ENCODE peak calls at places on chromosome 11, in ten cellular contexts. One of them, this sample, is unnamed.

GRCh38 chr11:20158597-20159257 is 1.5 kb downstream of the DBX1 start:
- DNase-seq in thyroid gland: peak
- DNase-seq in AG04449: no peak
- DNase-seq in fibroblast of mammary gland: peak
- DNase-seq in NCI-H1930: no peak
- DNase-seq in stimulated activated CD4-positive, alpha-beta T cell treated with anti-CD3 and anti-CD28 coated beads, Interleukin-12 subunit alpha, Interleukin-12 subunit beta, amount 100 ng/mL, for 48 hours: no peak
- DNase-seq in NCI-H524: no peak
- DNase-seq in HS-27A: no peak
- DNase-seq in mucosa of gallbladder: peak
- DNase-seq in CD4-positive, CD25-positive, alpha-beta regulatory T cell: no peak
- DNase-seq in this sample: peak

GRCh38 chr11:65871811-65872548 is 620 bp downstream of the EFEMP2 start:
- DNase-seq in thyroid gland: peak
- DNase-seq in AG04449: no peak
- DNase-seq in fibroblast of mammary gland: no peak
- DNase-seq in NCI-H1930: no peak
- DNase-seq in stimulated activated CD4-positive, alpha-beta T cell treated with anti-CD3 and anti-CD28 coated beads, Interleukin-12 subunit alpha, Interleukin-12 subunit beta, amount 100 ng/mL, for 48 hours: no peak
- DNase-seq in NCI-H524: no peak
- DNase-seq in HS-27A: no peak
- DNase-seq in mucosa of gallbladder: no peak
- DNase-seq in CD4-positive, CD25-positive, alpha-beta regulatory T cell: no peak
- DNase-seq in this sample: peak

GRCh38 chr11:20355221-20356219 is 8.0 kb upstream of the HTATIP2 start:
- DNase-seq in thyroid gland: peak
- DNase-seq in AG04449: no peak
- DNase-seq in fibroblast of mammary gland: peak
- DNase-seq in NCI-H1930: no peak
- DNase-seq in stimulated activated CD4-positive, alpha-beta T cell treated with anti-CD3 and anti-CD28 coated beads, Interleukin-12 subunit alpha, Interleukin-12 subunit beta, amount 100 ng/mL, for 48 hours: peak
- DNase-seq in NCI-H524: peak
- DNase-seq in HS-27A: no peak
- DNase-seq in mucosa of gallbladder: peak
- DNase-seq in CD4-positive, CD25-positive, alpha-beta regulatory T cell: no peak
- DNase-seq in this sample: no peak

GRCh38 chr11:34620820-34621792 is at the start of gene EHF:
- DNase-seq in thyroid gland: no peak
- DNase-seq in AG04449: no peak
- DNase-seq in fibroblast of mammary gland: no peak
- DNase-seq in NCI-H1930: no peak
- DNase-seq in stimulated activated CD4-positive, alpha-beta T cell treated with anti-CD3 and anti-CD28 coated beads, Interleukin-12 subunit alpha, Interleukin-12 subunit beta, amount 100 ng/mL, for 48 hours: no peak
- DNase-seq in NCI-H524: no peak
- DNase-seq in HS-27A: no peak
- DNase-seq in mucosa of gallbladder: peak
- DNase-seq in CD4-positive, CD25-positive, alpha-beta regulatory T cell: no peak
- DNase-seq in this sample: no peak

GRCh38 chr11:3213659-3214419 is 4.8 kb downstream of the MRGPRG start:
- DNase-seq in thyroid gland: no peak
- DNase-seq in AG04449: no peak
- DNase-seq in fibroblast of mammary gland: no peak
- DNase-seq in NCI-H1930: no peak
- DNase-seq in stimulated activated CD4-positive, alpha-beta T cell treated with anti-CD3 and anti-CD28 coated beads, Interleukin-12 subunit alpha, Interleukin-12 subunit beta, amount 100 ng/mL, for 48 hours: no peak
- DNase-seq in NCI-H524: no peak
- DNase-seq in HS-27A: no peak
- DNase-seq in mucosa of gallbladder: no peak
- DNase-seq in CD4-positive, CD25-positive, alpha-beta regulatory T cell: no peak
- DNase-seq in this sample: no peak

GRCh38 chr11:55707029-55707428 is 45.0 kb downstream of the OR4C6 start:
- DNase-seq in thyroid gland: no peak
- DNase-seq in AG04449: peak
- DNase-seq in fibroblast of mammary gland: peak
- DNase-seq in NCI-H1930: peak
- DNase-seq in stimulated activated CD4-positive, alpha-beta T cell treated with anti-CD3 and anti-CD28 coated beads, Interleukin-12 subunit alpha, Interleukin-12 subunit beta, amount 100 ng/mL, for 48 hours: no peak
- DNase-seq in NCI-H524: no peak
- DNase-seq in HS-27A: no peak
- DNase-seq in mucosa of gallbladder: no peak
- DNase-seq in CD4-positive, CD25-positive, alpha-beta regulatory T cell: no peak
- DNase-seq in this sample: no peak

GRCh38 chr11:117999354-117999993 is 13.3 kb downstream of the IL10RA start:
- DNase-seq in thyroid gland: no peak
- DNase-seq in AG04449: no peak
- DNase-seq in fibroblast of mammary gland: no peak
- DNase-seq in NCI-H1930: no peak
- DNase-seq in stimulated activated CD4-positive, alpha-beta T cell treated with anti-CD3 and anti-CD28 coated beads, Interleukin-12 subunit alpha, Interleukin-12 subunit beta, amount 100 ng/mL, for 48 hours: no peak
- DNase-seq in NCI-H524: no peak
- DNase-seq in HS-27A: no peak
- DNase-seq in mucosa of gallbladder: no peak
- DNase-seq in CD4-positive, CD25-positive, alpha-beta regulatory T cell: no peak
- DNase-seq in this sample: no peak

GRCh38 chr11:31956310-31956709 is 134.6 kb upstream of the RCN1 start:
- DNase-seq in thyroid gland: no peak
- DNase-seq in AG04449: no peak
- DNase-seq in fibroblast of mammary gland: peak
- DNase-seq in NCI-H1930: no peak
- DNase-seq in stimulated activated CD4-positive, alpha-beta T cell treated with anti-CD3 and anti-CD28 coated beads, Interleukin-12 subunit alpha, Interleukin-12 subunit beta, amount 100 ng/mL, for 48 hours: peak
- DNase-seq in NCI-H524: no peak
- DNase-seq in HS-27A: no peak
- DNase-seq in mucosa of gallbladder: no peak
- DNase-seq in CD4-positive, CD25-positive, alpha-beta regulatory T cell: no peak
- DNase-seq in this sample: no peak

GRCh38 chr11:19739872-19740271 is 27.2 kb downstream of the NAV2 start:
- DNase-seq in thyroid gland: peak
- DNase-seq in AG04449: no peak
- DNase-seq in fibroblast of mammary gland: no peak
- DNase-seq in NCI-H1930: no peak
- DNase-seq in stimulated activated CD4-positive, alpha-beta T cell treated with anti-CD3 and anti-CD28 coated beads, Interleukin-12 subunit alpha, Interleukin-12 subunit beta, amount 100 ng/mL, for 48 hours: no peak
- DNase-seq in NCI-H524: peak
- DNase-seq in HS-27A: no peak
- DNase-seq in mucosa of gallbladder: no peak
- DNase-seq in CD4-positive, CD25-positive, alpha-beta regulatory T cell: no peak
- DNase-seq in this sample: no peak

GRCh38 chr11:131745405-131745804 is 375.0 kb downstream of the NTM start:
- DNase-seq in thyroid gland: no peak
- DNase-seq in AG04449: no peak
- DNase-seq in fibroblast of mammary gland: peak
- DNase-seq in NCI-H1930: no peak
- DNase-seq in stimulated activated CD4-positive, alpha-beta T cell treated with anti-CD3 and anti-CD28 coated beads, Interleukin-12 subunit alpha, Interleukin-12 subunit beta, amount 100 ng/mL, for 48 hours: no peak
- DNase-seq in NCI-H524: no peak
- DNase-seq in HS-27A: no peak
- DNase-seq in mucosa of gallbladder: no peak
- DNase-seq in CD4-positive, CD25-positive, alpha-beta regulatory T cell: no peak
- DNase-seq in this sample: no peak

GRCh38 chr11:57937431-57937830 is 86.2 kb upstream of the OR9Q1 start:
- DNase-seq in thyroid gland: no peak
- DNase-seq in AG04449: no peak
- DNase-seq in fibroblast of mammary gland: no peak
- DNase-seq in NCI-H1930: no peak
- DNase-seq in stimulated activated CD4-positive, alpha-beta T cell treated with anti-CD3 and anti-CD28 coated beads, Interleukin-12 subunit alpha, Interleukin-12 subunit beta, amount 100 ng/mL, for 48 hours: no peak
- DNase-seq in NCI-H524: no peak
- DNase-seq in HS-27A: no peak
- DNase-seq in mucosa of gallbladder: no peak
- DNase-seq in CD4-positive, CD25-positive, alpha-beta regulatory T cell: no peak
- DNase-seq in this sample: no peak

GRCh38 chr11:94636388-94636787 is 69.2 kb downstream of the PIWIL4 start:
- DNase-seq in thyroid gland: no peak
- DNase-seq in AG04449: no peak
- DNase-seq in fibroblast of mammary gland: no peak
- DNase-seq in NCI-H1930: no peak
- DNase-seq in stimulated activated CD4-positive, alpha-beta T cell treated with anti-CD3 and anti-CD28 coated beads, Interleukin-12 subunit alpha, Interleukin-12 subunit beta, amount 100 ng/mL, for 48 hours: no peak
- DNase-seq in NCI-H524: no peak
- DNase-seq in HS-27A: no peak
- DNase-seq in mucosa of gallbladder: no peak
- DNase-seq in CD4-positive, CD25-positive, alpha-beta regulatory T cell: no peak
- DNase-seq in this sample: no peak

GRCh38 chr11:126999366-126999765 is 1.2 kb downstream of the KIRREL3 start:
- DNase-seq in thyroid gland: no peak
- DNase-seq in AG04449: no peak
- DNase-seq in fibroblast of mammary gland: no peak
- DNase-seq in NCI-H1930: no peak
- DNase-seq in stimulated activated CD4-positive, alpha-beta T cell treated with anti-CD3 and anti-CD28 coated beads, Interleukin-12 subunit alpha, Interleukin-12 subunit beta, amount 100 ng/mL, for 48 hours: no peak
- DNase-seq in NCI-H524: no peak
- DNase-seq in HS-27A: no peak
- DNase-seq in mucosa of gallbladder: no peak
- DNase-seq in CD4-positive, CD25-positive, alpha-beta regulatory T cell: no peak
- DNase-seq in this sample: no peak

This sample was measured in SJSA1.